ENCODE peak calls at places on chromosomes 12 and 14, in six cellular contexts. Y is testis, T is breast epithelium, D is uterus, Z is sigmoid colon, G is adrenal gland. P is an unnamed sample. For H3K4me1, the result is how much of the 10 kb centered on the place peaks cover.

GRCh38 chr12:79680051-79680450 is 10.7 kb downstream of the PAWR start:
- DNase-seq in Y (no peak), T (no peak), D (no peak), Z (no peak), G (no peak), P (no peak)

GRCh38 chr12:40692617-40693502 is 621 bp downstream of the CNTN1 start:
- DNase-seq in Y (peak), T (peak), D (peak), Z (peak), G (peak), P (peak)

GRCh38 chr14:76181546-76181945 is 29.8 kb downstream of the GPATCH2L start:
- DNase-seq in Y (no peak), T (no peak), D (no peak), Z (no peak), G (no peak), P (no peak)

GRCh38 chr12:94750891-94751290 is 100.5 kb upstream of the TMCC3 start:
- DNase-seq in Y (no peak), T (no peak), D (no peak), Z (no peak), G (no peak), P (no peak)

GRCh38 chr14:46451800-46452199 is 199.8 kb downstream of the RPL10L start:
- DNase-seq in Y (no peak), T (no peak), D (no peak), Z (no peak), G (no peak), P (no peak)

GRCh38 chr12:90048918-90049317 is 340.3 kb upstream of the ATP2B1 start:
- DNase-seq in Y (no peak), T (no peak), D (no peak), Z (no peak), G (no peak), P (no peak)

GRCh38 chr12:93403988-93404803 is 26.5 kb downstream of the NUDT4 start:
- DNase-seq in Y (no peak), T (no peak), D (no peak), Z (no peak), G (no peak), P (no peak)

GRCh38 chr12:15329891-15330290 is 7.6 kb downstream of the PTPRO start:
- DNase-seq in Y (no peak), T (no peak), D (no peak), Z (no peak), G (no peak), P (no peak)

GRCh38 chr14:101478096-101478495 is 83.2 kb upstream of the DIO3 start:
- DNase-seq in Y (peak), T (no peak), D (peak), Z (peak), G (peak), P (no peak)

GRCh38 chr12:116672842-116673516 is 64.9 kb downstream of the SPRING1 start:
- DNase-seq in Y (no peak), T (no peak), D (no peak), Z (no peak), G (no peak), P (no peak)

GRCh38 chr12:127515941-127516340 is 751.0 kb upstream of the TMEM132C start:
- DNase-seq in Y (no peak), T (no peak), D (no peak), Z (no peak), G (no peak), P (no peak)

GRCh38 chr14:99047436-99048110 is 224.4 kb downstream of the BCL11B start:
- DNase-seq in Y (no peak), T (no peak), D (no peak), Z (no peak), G (no peak), P (no peak)

GRCh38 chr14:58871972-58872530 is 234.3 kb downstream of the DACT1 start:
- DNase-seq in Y (no peak), T (no peak), D (no peak), Z (no peak), G (no peak), P (no peak)

DNA sequence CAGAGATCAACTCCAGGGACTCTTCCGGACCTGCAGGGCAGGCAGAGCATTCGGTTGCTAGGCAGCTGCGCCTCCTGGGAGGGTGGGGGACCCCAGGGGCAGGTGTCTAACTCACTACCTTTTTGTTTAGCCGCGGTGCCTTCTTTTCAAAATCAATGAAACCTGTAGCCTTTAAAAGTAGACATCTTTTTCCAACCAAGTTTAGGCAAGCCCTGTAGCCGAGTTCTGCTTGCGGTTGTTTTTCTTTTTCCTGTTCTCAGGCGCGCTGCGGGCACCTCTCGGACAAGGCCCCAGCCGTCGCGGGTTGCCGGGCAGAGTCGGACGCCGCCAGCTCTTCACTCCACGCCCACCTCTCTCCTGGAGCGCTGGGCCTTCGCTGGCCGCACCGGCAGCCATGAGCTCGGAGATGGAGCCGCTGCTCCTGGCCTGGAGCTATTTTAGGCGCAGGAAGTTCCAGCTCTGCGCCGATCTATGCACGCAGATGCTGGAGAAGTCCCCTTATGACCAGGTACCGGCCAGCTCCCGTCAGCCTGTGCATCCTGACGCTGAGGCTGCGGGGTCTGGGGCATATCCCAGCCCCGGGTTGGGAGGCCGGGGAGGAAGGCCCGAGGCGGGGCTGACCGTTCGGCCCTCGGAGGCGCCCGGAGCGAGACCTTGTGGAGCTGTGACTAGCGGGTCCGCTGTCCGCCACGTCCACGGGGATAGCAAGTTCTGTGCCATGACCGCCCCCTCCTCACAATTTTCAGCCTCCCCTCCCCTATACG is at the start of gene TTC8:
- DNase-seq in Y (peak), T (peak), D (peak), Z (peak), G (peak), P (peak)
- TF ChIP-seq POLR2A in Y (no peak), T (peak), D (peak), Z (peak), G (peak), P (peak)

GRCh38 chr14:68796418-68797101 is 3.7 kb upstream of the ZFP36L1 start:
- DNase-seq in Y (peak), T (no peak), D (no peak), Z (no peak), G (no peak), P (no peak)
- H3K4me1 ChIP-seq in Y (under half), T (under half), D (under half), Z (under half), G (under half), P (under half)

GRCh38 chr14:21915814-21916213 is 242.2 kb upstream of the OR4E1 start:
- DNase-seq in Y (no peak), T (no peak), D (no peak), Z (no peak), G (no peak), P (peak)
- H3K4me3 ChIP-seq in Y (no peak), T (no peak), D (no peak), Z (no peak), G (no peak), P (no peak)

DNA sequence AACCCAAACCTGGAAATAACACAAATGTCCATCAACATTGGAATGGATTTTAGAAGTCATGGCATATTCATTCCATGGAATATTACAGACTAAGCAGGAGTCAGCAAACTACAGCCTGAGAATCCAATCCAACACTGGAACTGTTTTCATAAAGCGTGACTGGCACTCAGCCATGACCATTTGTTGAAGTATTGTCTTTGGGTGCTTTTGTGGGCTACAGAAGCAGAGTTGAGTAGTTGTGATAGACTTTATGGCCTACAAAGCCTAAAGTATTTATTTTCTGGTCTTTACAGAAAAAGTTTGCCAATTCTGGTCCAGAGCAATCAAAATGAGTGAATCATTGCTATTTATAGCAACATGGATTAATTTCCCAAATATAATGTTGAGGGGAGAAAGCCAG is 34.5 kb upstream of the FRS2 start:
- DNase-seq in Y (no peak), T (no peak), D (no peak), Z (no peak), G (no peak), P (no peak)
- TF ChIP-seq POLR2A in Y (no peak), T (no peak), D (no peak), Z (no peak), G (no peak), P (no peak)

DNA sequence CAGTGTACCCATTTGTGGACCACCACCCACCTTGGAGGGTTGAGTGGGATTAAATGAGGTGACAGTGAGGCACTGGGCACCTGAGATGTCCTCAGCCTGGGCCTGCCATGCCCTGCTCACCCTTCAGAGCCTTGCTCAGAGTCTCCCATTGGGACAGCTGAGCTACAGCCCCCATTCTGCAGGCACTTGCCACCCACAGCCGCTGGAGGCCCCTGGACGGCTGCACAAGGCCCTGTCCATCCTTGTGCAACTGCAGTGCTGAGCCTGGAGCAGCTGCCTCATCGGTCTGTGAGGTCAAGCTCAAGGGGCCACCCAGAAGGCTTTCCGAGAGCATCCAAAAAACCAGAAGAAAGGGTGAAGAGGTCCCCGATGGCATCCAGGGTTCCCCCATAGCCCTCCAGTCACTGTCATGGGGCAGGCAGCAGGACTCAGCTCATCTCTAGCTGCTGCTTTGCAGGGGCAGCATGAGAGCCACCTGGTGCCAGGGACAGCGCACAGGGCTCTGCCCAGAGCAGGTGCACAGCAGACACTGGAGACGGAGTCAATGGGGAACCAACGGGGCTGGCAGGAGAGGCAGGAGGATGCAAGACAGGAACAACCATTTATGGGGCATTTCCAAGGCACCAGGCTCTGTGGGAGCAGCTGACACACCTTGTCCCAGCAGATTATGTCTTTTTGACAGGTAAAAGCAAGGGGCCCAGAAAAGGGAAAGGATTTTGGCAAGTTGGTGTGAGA is 84.6 kb downstream of the ARL6IP4 start:
- DNase-seq in Y (no peak), T (no peak), D (no peak), Z (no peak), G (peak), P (no peak)
- H3K4me1 ChIP-seq in Y (half or more), T (under half), D (under half), Z (half or more), G (half or more), P (under half)

GRCh38 chr12:71666259-71666658 is 2.2 kb downstream of the THAP2 start:
- DNase-seq in Y (no peak), T (no peak), D (no peak), Z (no peak), G (no peak), P (no peak)
- H3K4me3 ChIP-seq in Y (no peak), T (no peak), D (no peak), Z (no peak), G (no peak), P (no peak)

GRCh38 chr12:26831959-26832816 is 806 bp downstream of the ITPR2 start:
- DNase-seq in Y (peak), T (peak), D (peak), Z (peak), G (peak), P (peak)
- TF ChIP-seq POLR2A in Y (no peak), T (no peak), D (no peak), Z (no peak), G (peak), P (no peak)

GRCh38 chr12:110957159-110957558 is 36.8 kb upstream of the MYL2 start:
- DNase-seq in Y (no peak), T (no peak), D (no peak), Z (no peak), G (no peak), P (no peak)
- H3K4me1 ChIP-seq in Y (under half), T (under half), D (under half), Z (under half), G (under half), P (under half)

GRCh38 chr14:70186826-70187483 is 1.8 kb downstream of the SLC8A3 start:
- DNase-seq in Y (peak), T (no peak), D (no peak), Z (no peak), G (no peak), P (no peak)
- H3K4me3 ChIP-seq in Y (peak), T (peak), D (no peak), Z (peak), G (no peak), P (peak)

P was measured in prostate gland.